ENCODE peak calls at places on chromosomes 4 and X, in four cellular contexts. X, E, I and P are unnamed samples.

GRCh38 chr4:177879851-177880250 is 437.6 kb upstream of the AGA start:
- DNase-seq in X (no peak), E (peak), I (no peak), P (no peak)

GRCh38 chrX:135170877-135171519 is at the start of gene CT55:
- DNase-seq in X (no peak), I (no peak), E (peak), P (no peak)

GRCh38 chrX:69457756-69458155 is 46.4 kb upstream of the NALF2 start:
- DNase-seq in X (no peak), I (no peak), E (no peak), P (no peak)

GRCh38 chr4:121428721-121429120 is 47.9 kb upstream of the QRFPR start:
- DNase-seq in I (no peak), E (no peak), X (no peak), P (no peak)

GRCh38 chr4:156280726-156281125 is 327.1 kb upstream of the CTSO start:
- DNase-seq in E (no peak), X (no peak), I (no peak), P (no peak)

GRCh38 chrX:13432376-13432775 is 112.5 kb upstream of the ATXN3L start:
- DNase-seq in X (no peak), I (no peak), E (no peak), P (no peak)

GRCh38 chrX:101191217-101191750 is 28.3 kb upstream of the DRP2 start:
- DNase-seq in X (no peak), I (peak), E (no peak), P (no peak)

GRCh38 chr4:828641-829271 is 2.8 kb upstream of the CPLX1 start:
- DNase-seq in E (no peak), I (no peak), X (no peak), P (no peak)

GRCh38 chr4:84150177-84150576 is 348.9 kb downstream of the NKX6-1 start:
- DNase-seq in X (no peak), I (no peak), E (no peak), P (no peak)

GRCh38 chrX:8914636-8915035 is 113.5 kb upstream of the FAM9A start:
- DNase-seq in X (no peak), E (no peak), I (no peak), P (no peak)

DNA sequence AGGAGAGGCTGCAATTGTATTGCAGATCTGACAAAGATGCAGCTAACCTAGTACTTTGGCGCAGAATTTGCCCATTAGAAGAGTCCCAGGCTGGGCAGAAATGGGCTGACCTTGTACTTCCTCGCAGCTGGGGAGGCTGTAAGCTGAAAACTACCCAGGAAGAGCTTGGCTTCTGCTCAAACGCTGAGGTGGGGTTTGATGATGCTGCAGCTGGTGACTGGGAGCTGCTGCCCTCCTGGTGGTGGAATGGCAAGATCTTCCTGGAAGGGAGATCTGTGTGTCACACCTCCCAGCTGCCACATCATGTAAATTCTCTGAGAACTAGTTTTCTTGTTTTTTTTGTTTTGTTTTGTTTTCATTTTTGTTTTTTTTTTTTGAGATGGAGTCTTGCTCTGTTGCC is 17.4 kb downstream of the CCNG2 start:
- DNase-seq in E (no peak), I (no peak), X (no peak), P (no peak)
- TF ChIP-seq CTCF in E (no peak), I (no peak), X (no peak), P (no peak)

DNA sequence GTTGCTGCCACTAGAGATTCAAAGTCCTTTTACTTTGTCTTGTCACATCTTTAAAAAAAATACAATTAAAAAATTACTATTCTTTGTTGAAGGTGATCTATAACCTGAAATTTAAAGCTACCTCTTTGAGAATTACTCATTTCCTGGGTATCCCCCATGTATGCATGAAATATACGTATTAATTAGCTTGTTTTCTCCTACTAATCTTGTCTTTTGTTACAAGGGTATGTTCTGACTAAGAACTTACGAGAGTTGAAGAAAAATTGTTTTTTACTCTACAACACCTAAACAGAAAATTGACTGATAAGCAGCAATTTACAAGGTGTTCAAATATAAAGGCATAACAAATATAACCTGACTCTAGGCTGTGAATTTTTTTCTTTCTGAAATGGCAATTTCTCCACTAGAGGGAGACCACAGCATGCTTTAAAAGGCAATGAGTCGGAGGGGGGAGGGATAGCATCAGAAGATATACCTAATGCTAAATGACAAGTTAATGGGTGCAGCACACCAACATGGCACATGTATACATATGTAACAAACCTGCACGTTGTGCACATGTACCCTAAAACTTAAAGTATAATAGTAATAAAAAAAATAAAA is 249.6 kb downstream of the OPHN1 start:
- DNase-seq in E (peak), X (no peak), I (no peak), P (no peak)
- TF ChIP-seq CTCF in E (peak), X (no peak), I (peak), P (no peak)

DNA sequence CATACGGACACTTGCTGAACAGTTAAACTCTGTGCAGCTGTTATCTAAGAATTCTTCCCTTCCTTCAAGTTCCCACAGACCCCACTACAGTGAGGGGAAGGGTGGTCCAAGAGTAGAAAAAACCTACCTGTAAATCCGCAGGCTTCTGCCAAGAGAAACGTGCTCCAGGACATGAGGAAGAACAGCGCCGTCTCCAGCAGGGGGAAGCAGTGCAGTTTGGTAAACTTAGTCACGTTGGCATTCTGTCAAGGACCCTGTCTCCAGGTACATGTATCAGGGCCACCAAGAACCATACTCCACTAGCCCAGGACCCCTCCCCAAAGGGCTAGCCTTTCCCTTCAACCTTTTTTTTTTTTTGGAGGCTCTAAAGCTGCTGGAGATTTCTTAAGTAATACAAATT is 79.9 kb downstream of the CHST7 start:
- DNase-seq in E (peak), X (no peak), I (no peak), P (no peak)
- TF ChIP-seq CTCF in E (peak), X (no peak), I (peak), P (no peak)

DNA sequence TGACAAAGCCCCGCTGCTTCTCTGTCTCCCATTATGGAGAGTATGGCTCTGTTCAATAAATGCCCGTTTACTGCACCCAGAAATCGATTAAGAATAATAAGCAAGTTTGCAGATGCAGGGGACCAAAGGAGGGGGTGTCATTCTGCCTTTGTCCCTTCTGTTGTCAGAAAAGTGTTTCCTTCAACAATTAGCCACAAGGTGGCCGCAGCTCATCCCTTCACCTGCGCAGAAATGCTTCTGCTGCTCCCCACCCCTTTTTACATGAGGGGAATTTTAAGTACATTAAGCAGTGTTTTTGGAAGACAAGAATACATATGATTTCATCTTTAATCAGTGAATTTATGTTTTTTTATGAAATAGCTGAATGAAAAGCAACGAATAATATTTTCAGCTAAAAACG is 175.6 kb upstream of the ARX start:
- DNase-seq in I (no peak), X (no peak), E (no peak), P (no peak)
- TF ChIP-seq CTCF in I (peak), X (no peak), E (no peak), P (no peak)